ENCODE peak calls at places on chromosomes 4 and X, in ten cellular contexts. B is ACHN; L is CD8-positive, alpha-beta T cell; S is cardiac fibroblast; D is AG09309; A is osteocyte; O is naive thymus-derived CD4-positive, alpha-beta T cell; N is stimulated activated CD8-positive, alpha-beta memory T cell treated with anti-CD3 and anti-CD28 coated beads, Interleukin-2, amount 100 ng/mL, for 1 hour; K is stimulated activated CD4-positive, alpha-beta T cell treated with anti-CD3 and anti-CD28 coated beads, Interleukin-15, amount 100 ng/mL, for 48 hours; X is HAP-1. M is an unnamed sample.

GRCh38 chr4:81698536-81698935 is 226.8 kb upstream of the RASGEF1B start:
- DNase-seq in B (no peak), L (no peak), S (no peak), D (no peak), A (no peak), O (no peak), N (no peak), K (no peak), X (no peak), M (no peak)

GRCh38 chr4:159632031-159632430 is 529.2 kb downstream of the RAPGEF2 start:
- DNase-seq in B (no peak), L (no peak), S (no peak), D (no peak), A (no peak), O (no peak), N (no peak), K (no peak), X (no peak), M (no peak)

GRCh38 chr4:110475881-110476818 is at the start of gene ENPEP:
- DNase-seq in B (peak), L (no peak), S (peak), D (no peak), A (no peak), O (no peak), N (no peak), K (no peak), X (no peak), M (no peak)

GRCh38 chr4:24783506-24783905 is 11.9 kb upstream of the SOD3 start:
- DNase-seq in B (no peak), L (no peak), S (no peak), D (no peak), A (peak), O (no peak), N (no peak), K (no peak), X (no peak), M (no peak)

GRCh38 chr4:154004859-154005520 is 216.1 kb upstream of the SFRP2 start:
- DNase-seq in B (no peak), L (no peak), S (peak), D (peak), A (no peak), O (no peak), N (no peak), K (no peak), X (no peak), M (no peak)

GRCh38 chr4:38948551-38948950 is 80.9 kb downstream of the FAM114A1 start:
- DNase-seq in B (peak), L (no peak), S (peak), D (peak), A (no peak), O (no peak), N (no peak), K (no peak), X (no peak), M (no peak)

GRCh38 chrX:2748171-2748814 is 3.5 kb upstream of the XG start:
- DNase-seq in B (no peak), L (no peak), S (no peak), D (no peak), A (no peak), O (no peak), N (no peak), K (no peak), X (no peak), M (no peak)

GRCh38 chr4:152189451-152190179 is 346.3 kb downstream of the FBXW7 start:
- DNase-seq in B (no peak), L (no peak), S (no peak), D (no peak), A (no peak), O (no peak), N (no peak), K (no peak), X (no peak), M (no peak)

GRCh38 chr4:144583658-144584057 is 62.3 kb upstream of the HHIP start:
- DNase-seq in B (peak), L (no peak), S (peak), D (peak), A (no peak), O (no peak), N (no peak), K (no peak), X (no peak), M (no peak)

GRCh38 chrX:47497274-47497673 is 14.3 kb upstream of the ZNF41 start:
- DNase-seq in B (peak), L (no peak), S (peak), D (no peak), A (no peak), O (no peak), N (no peak), K (no peak), X (peak), M (no peak)

GRCh38 chr4:179007758-179008157 is 1565.5 kb upstream of the AGA start:
- DNase-seq in B (peak), L (no peak), S (no peak), D (no peak), A (no peak), O (no peak), N (no peak), K (no peak), X (no peak), M (no peak)

GRCh38 chr4:7761720-7762119 is 177.9 kb downstream of the AFAP1 start:
- DNase-seq in B (peak), L (peak), S (peak), D (no peak), A (no peak), O (peak), N (peak), K (peak), X (peak), M (peak)

GRCh38 chrX:110241816-110242215 is 76.1 kb downstream of the AMMECR1 start:
- DNase-seq in B (no peak), L (no peak), S (peak), D (no peak), A (no peak), O (no peak), N (no peak), K (no peak), X (no peak), M (no peak)

M was measured in activated CD4-positive, alpha-beta T cell treated with anti-CD3 and anti-CD28 coated beads for 24 hours.